ENCODE peak calls at places on chromosomes 7 and 10, in five cellular contexts. G, N, Z, C and V are unnamed samples.

GRCh38 chr7:20991544-20991943 is 204.9 kb upstream of the SP8 start:
- DNase-seq in G (no peak), N (no peak), Z (no peak), C (no peak), V (no peak)

GRCh38 chr10:110629680-110630191 is 14.4 kb upstream of the RBM20 start:
- DNase-seq in G (no peak), N (no peak), Z (no peak), C (no peak), V (no peak)

GRCh38 chr10:132897516-132898381 is 44.6 kb downstream of the CFAP46 start:
- DNase-seq in G (no peak), N (no peak), Z (no peak), C (peak), V (no peak)

GRCh38 chr7:156650042-156650441 is 9.5 kb downstream of the RNF32 start:
- DNase-seq in G (no peak), N (no peak), Z (peak), C (no peak), V (no peak)

GRCh38 chr7:134189559-134189958 is 62.4 kb downstream of the LRGUK start:
- DNase-seq in G (no peak), N (no peak), Z (no peak), C (no peak), V (no peak)

GRCh38 chr7:94386416-94386815 is 8.3 kb upstream of the COL1A2 start:
- DNase-seq in G (no peak), N (no peak), Z (no peak), C (no peak), V (no peak)

GRCh38 chr7:117014673-117015133 is 61.4 kb downstream of the ST7 start:
- DNase-seq in G (no peak), N (no peak), Z (peak), C (peak), V (no peak)

GRCh38 chr10:88281592-88282268 is 301.4 kb downstream of the RNLS start:
- DNase-seq in G (no peak), N (no peak), Z (no peak), C (no peak), V (no peak)

GRCh38 chr7:106367018-106367420 is 82.2 kb upstream of the NAMPT start:
- DNase-seq in G (no peak), N (no peak), Z (no peak), C (no peak), V (no peak)

GRCh38 chr7:98641646-98642489 is 24.8 kb downstream of the NPTX2 start:
- DNase-seq in G (no peak), N (no peak), Z (peak), C (no peak), V (no peak)

GRCh38 chr10:113062977-113063967 is 113.2 kb downstream of the TCF7L2 start:
- DNase-seq in G (no peak), N (no peak), Z (no peak), C (no peak), V (no peak)

GRCh38 chr10:131821378-131822012 is 79.3 kb upstream of the PPP2R2D start:
- DNase-seq in G (no peak), N (peak), Z (no peak), C (peak), V (peak)

GRCh38 chr10:126242352-126243260 is 145.7 kb downstream of the ADAM12 start:
- DNase-seq in G (no peak), N (no peak), Z (no peak), C (peak), V (no peak)

GRCh38 chr7:98133181-98133580 is 26.5 kb downstream of the LMTK2 start:
- DNase-seq in G (no peak), N (no peak), Z (peak), C (no peak), V (no peak)

GRCh38 chr7:3068568-3068967 is 24.9 kb upstream of the CARD11 start:
- DNase-seq in G (no peak), N (no peak), Z (no peak), C (no peak), V (no peak)

GRCh38 chr10:121566755-121567154 is 31.5 kb downstream of the FGFR2 start:
- DNase-seq in G (no peak), N (no peak), Z (no peak), C (no peak), V (no peak)

GRCh38 chr7:151009340-151010001 is 14.8 kb downstream of the ATG9B start:
- DNase-seq in G (no peak), N (no peak), Z (no peak), C (peak), V (no peak)

GRCh38 chr7:128672927-128673517 is 930 bp downstream of the GARIN1A start:
- DNase-seq in G (no peak), N (no peak), Z (no peak), C (no peak), V (no peak)

GRCh38 chr7:130063036-130063435 is 7.3 kb upstream of the KLHDC10 start:
- DNase-seq in G (peak), N (peak), Z (peak), C (no peak), V (no peak)

GRCh38 chr7:42380411-42380810 is 143.4 kb upstream of the GLI3 start:
- DNase-seq in G (no peak), N (no peak), Z (no peak), C (no peak), V (no peak)

GRCh38 chr7:93736970-93737369 is 153.6 kb downstream of the TFPI2 start:
- DNase-seq in G (no peak), N (no peak), Z (no peak), C (no peak), V (no peak)

GRCh38 chr10:16929067-16929466 is 111.8 kb upstream of the RSU1 start:
- DNase-seq in G (no peak), N (no peak), Z (no peak), C (no peak), V (no peak)

GRCh38 chr7:143285454-143285756 is 647 bp downstream of the TMEM139 start:
- DNase-seq in G (no peak), N (no peak), Z (peak), C (no peak), V (peak)

GRCh38 chr10:25130911-25131310 is 43.9 kb upstream of the GPR158 start:
- DNase-seq in G (no peak), N (no peak), Z (no peak), C (no peak), V (no peak)

GRCh38 chr7:75888464-75889222 is 9.8 kb downstream of the RHBDD2 start:
- DNase-seq in G (no peak), N (no peak), Z (no peak), C (no peak), V (no peak)

GRCh38 chr7:43135129-43135528 is 22.7 kb downstream of the HECW1 start:
- DNase-seq in G (no peak), N (no peak), Z (no peak), C (no peak), V (no peak)

GRCh38 chr7:111083423-111083822 is 7.5 kb upstream of the LRRN3 start:
- DNase-seq in G (peak), N (no peak), Z (no peak), C (no peak), V (no peak)

GRCh38 chr10:3969876-3970666 is 185.1 kb upstream of the KLF6 start:
- DNase-seq in G (no peak), N (no peak), Z (peak), C (no peak), V (no peak)

GRCh38 chr10:49186613-49187012 is 1.6 kb downstream of the TMEM273 start:
- DNase-seq in G (no peak), N (no peak), Z (no peak), C (no peak), V (no peak)

GRCh38 chr7:127383123-127383835 is 9.2 kb downstream of the ZNF800 start:
- DNase-seq in G (no peak), N (no peak), Z (no peak), C (no peak), V (no peak)

GRCh38 chr10:30877111-30877510 is 154.6 kb downstream of the ZNF438 start:
- DNase-seq in G (no peak), N (no peak), Z (no peak), C (no peak), V (no peak)

GRCh38 chr7:5634107-5634950 is 147.1 kb downstream of the RNF216 start:
- DNase-seq in G (no peak), N (no peak), Z (peak), C (peak), V (no peak)

GRCh38 chr7:26630941-26631580 is 233.3 kb downstream of the SKAP2 start:
- DNase-seq in G (no peak), N (no peak), Z (no peak), C (no peak), V (no peak)

GRCh38 chr10:14403846-14404623 is 73.3 kb upstream of the FRMD4A start:
- DNase-seq in G (no peak), N (no peak), Z (no peak), C (no peak), V (no peak)